ENCODE peak calls at places on chromosomes 12 and 14, in six cellular contexts. T, S, E, X, C and H are unnamed samples.

GRCh38 chr14:106738075-106738474 is 1211.7 kb downstream of the TMEM121 start:
- DNase-seq in S (no peak), X (no peak), C (no peak), E (no peak), T (no peak), H (no peak)

GRCh38 chr14:90388437-90388836 is 8.4 kb upstream of the CALM1 start:
- DNase-seq in E (peak), X (no peak), T (no peak), S (no peak), C (no peak), H (no peak)

GRCh38 chr14:20604291-20604690 is 13.1 kb upstream of the RNASE12 start:
- DNase-seq in T (no peak), C (no peak), S (no peak), X (no peak), E (no peak), H (no peak)

GRCh38 chr12:53500119-53500775 is 836 bp upstream of the TARBP2 start:
- DNase-seq in T (peak), X (peak), S (peak), E (peak), C (peak), H (no peak)

GRCh38 chr14:99514552-99515300 is 33.5 kb downstream of the CCNK start:
- DNase-seq in E (no peak), S (no peak), C (peak), T (no peak), X (peak), H (peak)

GRCh38 chr12:49121047-49121696 is 10.0 kb downstream of the TUBA1B start:
- DNase-seq in X (no peak), S (peak), C (peak), E (peak), T (peak), H (peak)

GRCh38 chr14:21699551-21699950 is 25.9 kb upstream of the OR4E1 start:
- DNase-seq in S (no peak), X (no peak), C (no peak), T (no peak), E (no peak), H (no peak)

GRCh38 chr12:27940756-27941402 is 31.7 kb downstream of the PTHLH start:
- DNase-seq in T (peak), S (peak), E (peak), C (peak), X (peak), H (no peak)

GRCh38 chr12:119835068-119835467 is 42.1 kb downstream of the CIT start:
- DNase-seq in E (peak), S (no peak), X (no peak), T (no peak), C (no peak), H (no peak)

GRCh38 chr12:32583535-32583934 is 95.6 kb upstream of the DNM1L start:
- DNase-seq in T (no peak), E (no peak), C (no peak), X (no peak), S (no peak), H (no peak)

GRCh38 chr14:73786942-73787759 is 64.5 kb upstream of the PTGR2 start:
- DNase-seq in T (no peak), S (peak), C (peak), E (peak), X (no peak), H (peak)

GRCh38 chr12:88870000-88870737 is 289.9 kb upstream of the KITLG start:
- DNase-seq in C (no peak), T (no peak), E (no peak), S (no peak), X (no peak), H (no peak)

GRCh38 chr12:124123432-124124015 is 150.5 kb downstream of the ZNF664 start:
- DNase-seq in X (no peak), C (no peak), S (no peak), E (no peak), T (no peak), H (no peak)

GRCh38 chr12:105783983-105784947 is 354.5 kb downstream of the NUAK1 start:
- DNase-seq in S (no peak), C (no peak), X (no peak), T (no peak), E (no peak), H (no peak)

GRCh38 chr12:54404061-54405004 is 14.7 kb downstream of the ITGA5 start:
- DNase-seq in X (no peak), T (peak), E (peak), C (peak), S (peak), H (no peak)

GRCh38 chr12:30826276-30826675 is 71.5 kb upstream of the CAPRIN2 start:
- DNase-seq in E (no peak), C (no peak), S (no peak), X (no peak), T (no peak), H (no peak)

GRCh38 chr14:92581966-92582566 is 68.5 kb downstream of the RIN3 start:
- DNase-seq in E (no peak), T (no peak), X (no peak), C (no peak), S (peak), H (no peak)
- TF ChIP-seq EP300 in E (no peak), T (no peak), X (no peak), C (no peak), S (no peak), H (no peak)

GRCh38 chr12:57752668-57753000 is 524 bp upstream of the CDK4 start:
- DNase-seq in E (no peak), C (no peak), X (no peak), T (no peak), S (no peak), H (no peak)

GRCh38 chr12:57751432-57751787 is 700 bp downstream of the CDK4 start:
- DNase-seq in T (no peak), X (no peak), C (no peak), S (peak), E (no peak), H (no peak)

GRCh38 chr12:57753938-57754337 is 965 bp upstream of the MARCHF9 start:
- DNase-seq in C (no peak), T (no peak), E (no peak), X (peak), S (no peak), H (no peak)

GRCh38 chr12:57750561-57751431 is 1.3 kb downstream of the CDK4 start:
- DNase-seq in S (peak), C (no peak), X (no peak), T (no peak), E (no peak), H (no peak)

DNA sequence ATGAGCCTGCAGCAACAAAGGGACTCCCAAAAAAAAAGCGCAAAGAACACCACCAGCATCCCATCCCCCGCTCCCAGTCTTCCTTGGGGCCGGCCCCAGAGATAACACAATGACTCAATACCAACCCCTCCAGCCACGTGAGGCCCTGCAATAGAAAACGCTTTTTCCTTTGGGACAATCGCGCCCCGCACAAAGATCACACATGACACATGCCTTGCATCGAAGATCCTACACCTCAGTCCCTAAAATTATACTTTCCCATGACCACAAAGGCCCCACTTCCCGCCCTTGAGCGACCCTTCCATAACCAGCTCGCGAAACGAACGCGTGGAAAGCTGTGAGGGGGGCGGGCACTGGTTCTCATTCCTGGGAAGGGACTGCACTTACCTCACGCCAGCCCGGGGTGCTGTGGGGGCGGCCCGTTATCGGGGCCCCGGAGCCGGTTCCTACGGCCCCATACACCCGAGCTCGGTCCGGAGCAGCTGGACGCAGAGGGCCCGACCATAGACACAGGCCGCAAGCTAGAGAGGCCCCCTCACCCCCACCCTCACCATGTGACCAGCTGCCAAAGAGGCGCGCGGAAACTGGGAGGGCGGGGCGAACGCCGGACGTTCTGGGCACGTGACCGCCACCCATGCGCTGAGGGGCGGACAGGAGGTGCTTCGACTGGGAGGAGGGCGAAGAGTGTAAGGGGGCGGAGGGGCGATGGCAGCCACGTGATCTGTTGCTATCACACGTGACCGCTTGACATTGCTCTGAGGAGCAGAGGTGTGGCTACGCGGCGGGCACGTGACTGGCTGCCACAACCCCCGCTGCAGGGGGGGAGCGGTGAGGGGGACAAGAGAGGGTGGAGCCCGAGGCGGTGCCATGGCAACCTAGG is at the start of gene CDK4:
- DNase-seq in E (peak), C (peak), X (peak), T (peak), S (peak), H (peak)
- TF ChIP-seq EP300 in E (no peak), C (peak), X (no peak), T (peak), S (no peak), H (no peak)

GRCh38 chr14:56199095-56199975 is 81.1 kb downstream of the PELI2 start:
- DNase-seq in X (peak), E (peak), C (no peak), T (peak), S (peak), H (no peak)
- TF ChIP-seq EP300 in X (no peak), E (no peak), C (no peak), T (peak), S (no peak), H (no peak)

GRCh38 chr12:132422057-132423043 is 67.6 kb upstream of the FBRSL1 start:
- DNase-seq in E (no peak), S (no peak), X (no peak), T (no peak), C (no peak), H (peak)
- TF ChIP-seq EP300 in E (no peak), S (no peak), X (no peak), T (no peak), C (no peak), H (no peak)

GRCh38 chr12:75712223-75712622 is 200.8 kb upstream of the KRR1 start:
- DNase-seq in S (no peak), E (peak), C (no peak), T (no peak), X (no peak), H (no peak)
- TF ChIP-seq EP300 in S (no peak), E (no peak), C (no peak), T (no peak), X (no peak), H (no peak)

GRCh38 chr14:100866666-100867630 is 36.6 kb downstream of the RTL1 start:
- DNase-seq in E (no peak), C (no peak), S (peak), T (no peak), X (peak), H (no peak)
- TF ChIP-seq EP300 in E (no peak), C (no peak), S (no peak), T (no peak), X (no peak), H (no peak)

GRCh38 chr14:31037709-31038221 is 11.6 kb upstream of the STRN3 start:
- DNase-seq in C (no peak), S (no peak), T (no peak), E (no peak), X (no peak), H (no peak)
- TF ChIP-seq EP300 in C (no peak), S (no peak), T (no peak), E (no peak), X (no peak), H (no peak)

GRCh38 chr14:76900406-76901085 is 74.3 kb downstream of the LRRC74A start:
- DNase-seq in C (no peak), E (no peak), X (no peak), S (no peak), T (no peak), H (no peak)

GRCh38 chr14:76902591-76902990 is 76.4 kb downstream of the LRRC74A start:
- DNase-seq in S (no peak), E (no peak), C (no peak), X (no peak), T (no peak), H (no peak)

GRCh38 chr14:76901171-76902055 is 75.2 kb downstream of the LRRC74A start:
- DNase-seq in X (no peak), T (no peak), E (no peak), S (peak), C (no peak), H (no peak)

GRCh38 chr14:76904740-76905569 is 78.7 kb downstream of the LRRC74A start:
- DNase-seq in E (peak), C (peak), S (peak), T (peak), X (peak), H (peak)

DNA sequence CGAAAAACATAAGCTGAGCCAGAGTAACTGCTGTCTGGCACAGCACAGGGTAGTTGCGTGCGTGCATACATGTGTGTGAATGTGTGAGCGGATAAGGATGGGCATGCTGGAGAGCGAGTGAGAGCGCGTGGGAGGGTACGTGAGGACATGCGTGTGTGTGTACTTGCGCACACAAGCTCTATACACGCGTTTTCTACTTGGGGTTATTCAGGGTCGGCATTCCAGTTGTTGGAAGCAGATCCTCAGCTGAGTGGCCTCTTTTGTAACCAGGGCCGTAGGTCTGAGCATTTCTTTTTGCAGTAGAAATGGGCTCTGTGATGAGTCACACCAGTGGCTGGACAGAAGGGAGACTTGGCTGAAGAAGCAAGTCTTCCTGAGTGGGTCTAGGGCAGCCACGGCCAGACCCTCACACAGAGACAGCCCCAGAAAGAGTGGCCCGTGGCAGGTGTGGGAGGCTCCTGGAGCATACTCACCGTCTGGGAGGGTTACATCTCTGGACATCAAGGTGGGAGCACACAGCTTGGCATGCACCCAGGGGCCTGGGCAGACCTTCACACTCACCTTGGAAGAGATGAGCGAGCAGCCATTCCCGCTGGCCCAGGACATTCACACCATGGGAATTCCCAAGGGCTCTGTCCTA is 78.0 kb downstream of the LRRC74A start:
- DNase-seq in X (no peak), S (peak), C (peak), T (no peak), E (peak), H (no peak)
- TF ChIP-seq EP300 in X (no peak), S (no peak), C (no peak), T (no peak), E (no peak), H (no peak)

DNA sequence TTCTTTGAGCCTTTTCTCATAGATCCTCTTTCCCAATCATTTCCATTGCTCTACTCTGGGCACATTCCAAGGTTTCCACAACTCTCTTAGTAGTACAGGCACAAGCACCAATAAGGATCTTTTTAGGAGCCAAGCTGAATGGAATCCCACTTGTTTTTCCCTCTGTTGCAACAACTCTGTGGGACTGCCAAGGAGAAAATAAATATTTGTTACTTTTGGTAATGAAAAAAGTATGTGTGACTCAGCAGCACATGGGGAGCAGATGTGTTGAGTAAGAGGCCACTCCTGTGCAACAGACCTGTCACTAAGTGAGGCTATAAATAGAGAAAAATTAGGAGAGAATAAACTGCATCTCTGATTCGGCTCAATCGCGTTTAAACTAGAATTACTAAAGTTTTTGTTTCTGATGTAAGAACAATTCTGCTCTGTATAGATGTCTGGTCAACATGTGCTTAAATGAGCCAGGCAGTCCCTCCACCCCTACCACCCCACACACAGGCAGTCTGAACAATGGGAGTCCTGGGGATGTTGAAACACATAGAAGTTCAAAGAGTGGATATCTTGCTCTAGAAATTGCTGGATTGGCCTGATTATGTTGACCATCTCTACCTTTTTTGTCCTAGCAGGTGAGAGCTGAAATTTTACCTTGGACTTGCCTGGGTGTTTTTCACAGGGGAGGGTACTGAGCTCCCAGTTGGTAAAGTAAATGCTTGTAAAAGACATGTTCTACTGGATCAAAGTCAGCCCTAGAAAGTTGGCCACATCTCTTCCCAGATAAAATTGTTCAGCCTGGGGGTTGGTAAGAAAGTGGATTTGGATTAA is 244.3 kb upstream of the NOVA1 start:
- DNase-seq in S (peak), C (no peak), X (peak), E (peak), T (peak), H (no peak)
- TF ChIP-seq EP300 in S (peak), C (no peak), X (no peak), E (peak), T (peak), H (peak)